ENCODE peak calls at places on chromosomes 2 and 18, in ten cellular contexts. One of them, this sample, is unnamed.

GRCh38 chr2:31729442-31730092 is 148.8 kb upstream of the SRD5A2 start:
- DNase-seq in AG10803: peak
- DNase-seq in K562: peak
- DNase-seq in GM13977: peak
- DNase-seq in H1: no peak
- DNase-seq in PC-3: peak
- DNase-seq in brain microvascular endothelial cell: peak
- DNase-seq in heart left ventricle: no peak
- DNase-seq in ovary: no peak
- DNase-seq in BE2C: no peak
- DNase-seq in this sample: no peak

GRCh38 chr18:9726175-9726574 is 18.1 kb downstream of the RAB31 start:
- DNase-seq in H1: no peak
- DNase-seq in ovary: no peak
- DNase-seq in PC-3: no peak
- DNase-seq in K562: no peak
- DNase-seq in GM13977: no peak
- DNase-seq in heart left ventricle: no peak
- DNase-seq in brain microvascular endothelial cell: no peak
- DNase-seq in AG10803: no peak
- DNase-seq in BE2C: no peak
- DNase-seq in this sample: no peak

GRCh38 chr18:76686737-76687231 is 135.6 kb upstream of the ZNF236 start:
- DNase-seq in PC-3: peak
- DNase-seq in BE2C: peak
- DNase-seq in H1: no peak
- DNase-seq in ovary: peak
- DNase-seq in AG10803: peak
- DNase-seq in heart left ventricle: peak
- DNase-seq in brain microvascular endothelial cell: peak
- DNase-seq in K562: no peak
- DNase-seq in GM13977: peak
- DNase-seq in this sample: peak

GRCh38 chr2:126723281-126723815 is 67.4 kb downstream of the GYPC start:
- DNase-seq in H1: no peak
- DNase-seq in heart left ventricle: no peak
- DNase-seq in GM13977: no peak
- DNase-seq in AG10803: no peak
- DNase-seq in K562: no peak
- DNase-seq in brain microvascular endothelial cell: no peak
- DNase-seq in PC-3: no peak
- DNase-seq in ovary: no peak
- DNase-seq in BE2C: no peak
- DNase-seq in this sample: no peak

GRCh38 chr2:101330253-101330921 is 21.9 kb upstream of the RNF149 start:
- DNase-seq in heart left ventricle: peak
- DNase-seq in brain microvascular endothelial cell: no peak
- DNase-seq in H1: no peak
- DNase-seq in BE2C: no peak
- DNase-seq in GM13977: no peak
- DNase-seq in AG10803: no peak
- DNase-seq in K562: no peak
- DNase-seq in PC-3: no peak
- DNase-seq in ovary: no peak
- DNase-seq in this sample: peak

GRCh38 chr2:8413589-8414135 is 268.2 kb upstream of the ID2 start:
- DNase-seq in brain microvascular endothelial cell: no peak
- DNase-seq in GM13977: no peak
- DNase-seq in AG10803: no peak
- DNase-seq in ovary: no peak
- DNase-seq in H1: no peak
- DNase-seq in PC-3: no peak
- DNase-seq in BE2C: no peak
- DNase-seq in K562: no peak
- DNase-seq in heart left ventricle: peak
- DNase-seq in this sample: no peak

GRCh38 chr2:120483355-120483754 is 137.4 kb downstream of the INHBB start:
- DNase-seq in ovary: no peak
- DNase-seq in BE2C: no peak
- DNase-seq in brain microvascular endothelial cell: no peak
- DNase-seq in PC-3: no peak
- DNase-seq in AG10803: no peak
- DNase-seq in H1: no peak
- DNase-seq in GM13977: no peak
- DNase-seq in heart left ventricle: no peak
- DNase-seq in K562: no peak
- DNase-seq in this sample: no peak

GRCh38 chr2:152408260-152408659 is 73.3 kb downstream of the FMNL2 start:
- DNase-seq in GM13977: no peak
- DNase-seq in heart left ventricle: no peak
- DNase-seq in AG10803: no peak
- DNase-seq in H1: no peak
- DNase-seq in ovary: no peak
- DNase-seq in PC-3: no peak
- DNase-seq in BE2C: no peak
- DNase-seq in brain microvascular endothelial cell: no peak
- DNase-seq in K562: no peak
- DNase-seq in this sample: no peak

GRCh38 chr2:148653437-148653836 is 8.9 kb downstream of the EPC2 start:
- DNase-seq in K562: no peak
- DNase-seq in AG10803: peak
- DNase-seq in heart left ventricle: no peak
- DNase-seq in PC-3: no peak
- DNase-seq in ovary: no peak
- DNase-seq in H1: no peak
- DNase-seq in brain microvascular endothelial cell: no peak
- DNase-seq in BE2C: no peak
- DNase-seq in GM13977: peak
- DNase-seq in this sample: no peak

GRCh38 chr2:118510807-118511206 is 336.6 kb downstream of the EN1 start:
- DNase-seq in heart left ventricle: no peak
- DNase-seq in H1: no peak
- DNase-seq in BE2C: no peak
- DNase-seq in brain microvascular endothelial cell: no peak
- DNase-seq in GM13977: no peak
- DNase-seq in AG10803: no peak
- DNase-seq in K562: no peak
- DNase-seq in PC-3: no peak
- DNase-seq in ovary: no peak
- DNase-seq in this sample: no peak

GRCh38 chr2:144834954-144835633 is 315.2 kb upstream of the ZEB2 start:
- DNase-seq in PC-3: peak
- DNase-seq in H1: no peak
- DNase-seq in K562: peak
- DNase-seq in heart left ventricle: peak
- DNase-seq in AG10803: peak
- DNase-seq in BE2C: peak
- DNase-seq in GM13977: no peak
- DNase-seq in ovary: peak
- DNase-seq in brain microvascular endothelial cell: peak
- DNase-seq in this sample: no peak

GRCh38 chr18:31424383-31424988 is 23.1 kb upstream of the DSG3 start:
- DNase-seq in PC-3: peak
- DNase-seq in BE2C: no peak
- DNase-seq in heart left ventricle: no peak
- DNase-seq in ovary: no peak
- DNase-seq in GM13977: peak
- DNase-seq in AG10803: no peak
- DNase-seq in K562: peak
- DNase-seq in brain microvascular endothelial cell: peak
- DNase-seq in H1: no peak
- DNase-seq in this sample: peak

GRCh38 chr2:75456111-75456510 is 104.6 kb downstream of the EVA1A start:
- DNase-seq in brain microvascular endothelial cell: no peak
- DNase-seq in GM13977: no peak
- DNase-seq in BE2C: no peak
- DNase-seq in AG10803: no peak
- DNase-seq in PC-3: no peak
- DNase-seq in heart left ventricle: no peak
- DNase-seq in H1: no peak
- DNase-seq in K562: no peak
- DNase-seq in ovary: no peak
- DNase-seq in this sample: no peak

GRCh38 chr2:240255811-240256703 is 115.6 kb upstream of the OTOS start:
- DNase-seq in brain microvascular endothelial cell: no peak
- DNase-seq in GM13977: no peak
- DNase-seq in PC-3: peak
- DNase-seq in K562: no peak
- DNase-seq in heart left ventricle: peak
- DNase-seq in H1: no peak
- DNase-seq in BE2C: no peak
- DNase-seq in AG10803: no peak
- DNase-seq in ovary: no peak
- DNase-seq in this sample: peak

GRCh38 chr2:169709335-169709734 is 15.1 kb downstream of the PHOSPHO2 start:
- DNase-seq in BE2C: no peak
- DNase-seq in GM13977: no peak
- DNase-seq in brain microvascular endothelial cell: no peak
- DNase-seq in PC-3: no peak
- DNase-seq in heart left ventricle: no peak
- DNase-seq in AG10803: peak
- DNase-seq in H1: no peak
- DNase-seq in ovary: no peak
- DNase-seq in K562: no peak
- DNase-seq in this sample: no peak

DNA sequence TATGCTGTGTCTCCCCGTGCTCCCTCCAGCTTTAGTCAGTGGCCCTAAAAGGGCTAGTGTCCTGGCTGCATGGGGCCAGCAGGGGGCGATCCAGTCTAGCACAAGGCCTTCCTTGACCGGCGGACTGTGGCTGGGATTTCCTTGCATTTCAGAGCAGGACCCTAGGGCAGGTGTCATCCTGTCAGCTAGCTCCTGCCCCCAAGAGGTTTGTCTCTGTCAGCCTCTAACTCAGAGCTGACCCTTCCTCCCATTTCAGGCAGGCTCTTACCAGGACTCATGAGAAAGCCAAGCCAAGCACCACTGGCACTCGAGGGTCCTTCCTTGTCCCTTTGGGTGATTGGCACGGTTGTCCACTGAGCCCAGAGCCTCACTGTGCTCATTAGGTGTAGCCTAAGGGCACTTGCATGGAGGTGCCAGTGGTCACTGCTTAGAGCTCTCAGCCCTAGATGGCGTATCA is 140.3 kb downstream of the RPIA start:
- DNase-seq in heart left ventricle: no peak
- DNase-seq in GM13977: peak
- DNase-seq in AG10803: peak
- DNase-seq in BE2C: peak
- DNase-seq in ovary: no peak
- DNase-seq in K562: peak
- DNase-seq in H1: peak
- DNase-seq in brain microvascular endothelial cell: peak
- DNase-seq in PC-3: peak
- DNase-seq in this sample: peak
- TF ChIP-seq CTCF in heart left ventricle: peak
- TF ChIP-seq CTCF in GM13977: peak
- TF ChIP-seq CTCF in AG10803: peak
- TF ChIP-seq CTCF in BE2C: peak
- TF ChIP-seq CTCF in ovary: no peak
- TF ChIP-seq CTCF in K562: peak
- TF ChIP-seq CTCF in H1: peak
- TF ChIP-seq CTCF in brain microvascular endothelial cell: peak
- TF ChIP-seq CTCF in PC-3: peak
- TF ChIP-seq CTCF in this sample: no peak

GRCh38 chr2:10188729-10189305 is 66.3 kb downstream of the RRM2 start:
- DNase-seq in H1: no peak
- DNase-seq in PC-3: no peak
- DNase-seq in BE2C: no peak
- DNase-seq in heart left ventricle: no peak
- DNase-seq in GM13977: no peak
- DNase-seq in AG10803: no peak
- DNase-seq in brain microvascular endothelial cell: no peak
- DNase-seq in K562: no peak
- DNase-seq in ovary: no peak
- DNase-seq in this sample: no peak

GRCh38 chr2:10186868-10187535 is 64.5 kb downstream of the RRM2 start:
- DNase-seq in brain microvascular endothelial cell: no peak
- DNase-seq in GM13977: no peak
- DNase-seq in K562: no peak
- DNase-seq in PC-3: no peak
- DNase-seq in AG10803: no peak
- DNase-seq in BE2C: peak
- DNase-seq in ovary: no peak
- DNase-seq in heart left ventricle: no peak
- DNase-seq in H1: no peak
- DNase-seq in this sample: no peak

GRCh38 chr2:10187661-10188060 is 65.1 kb downstream of the RRM2 start:
- DNase-seq in GM13977: no peak
- DNase-seq in BE2C: no peak
- DNase-seq in PC-3: no peak
- DNase-seq in heart left ventricle: no peak
- DNase-seq in K562: no peak
- DNase-seq in ovary: no peak
- DNase-seq in AG10803: no peak
- DNase-seq in brain microvascular endothelial cell: no peak
- DNase-seq in H1: no peak
- DNase-seq in this sample: no peak

GRCh38 chr2:10190255-10190654 is 67.7 kb downstream of the RRM2 start:
- DNase-seq in BE2C: no peak
- DNase-seq in PC-3: no peak
- DNase-seq in K562: no peak
- DNase-seq in AG10803: no peak
- DNase-seq in heart left ventricle: no peak
- DNase-seq in H1: no peak
- DNase-seq in GM13977: no peak
- DNase-seq in ovary: no peak
- DNase-seq in brain microvascular endothelial cell: no peak
- DNase-seq in this sample: no peak

GRCh38 chr2:10188211-10188610 is 65.7 kb downstream of the RRM2 start:
- DNase-seq in PC-3: peak
- DNase-seq in ovary: no peak
- DNase-seq in GM13977: no peak
- DNase-seq in AG10803: peak
- DNase-seq in brain microvascular endothelial cell: peak
- DNase-seq in BE2C: peak
- DNase-seq in heart left ventricle: no peak
- DNase-seq in K562: peak
- DNase-seq in H1: no peak
- DNase-seq in this sample: no peak
- TF ChIP-seq CTCF in PC-3: peak
- TF ChIP-seq CTCF in ovary: no peak
- TF ChIP-seq CTCF in GM13977: no peak
- TF ChIP-seq CTCF in AG10803: peak
- TF ChIP-seq CTCF in brain microvascular endothelial cell: peak
- TF ChIP-seq CTCF in BE2C: peak
- TF ChIP-seq CTCF in heart left ventricle: peak
- TF ChIP-seq CTCF in K562: peak
- TF ChIP-seq CTCF in H1: peak
- TF ChIP-seq CTCF in this sample: peak

GRCh38 chr2:156215656-156216055 is 116.9 kb downstream of the NR4A2 start:
- DNase-seq in PC-3: peak
- DNase-seq in K562: no peak
- DNase-seq in BE2C: no peak
- DNase-seq in AG10803: no peak
- DNase-seq in heart left ventricle: no peak
- DNase-seq in ovary: no peak
- DNase-seq in H1: no peak
- DNase-seq in brain microvascular endothelial cell: no peak
- DNase-seq in GM13977: no peak
- DNase-seq in this sample: no peak
- TF ChIP-seq CTCF in PC-3: peak
- TF ChIP-seq CTCF in K562: no peak
- TF ChIP-seq CTCF in BE2C: no peak
- TF ChIP-seq CTCF in AG10803: no peak
- TF ChIP-seq CTCF in heart left ventricle: no peak
- TF ChIP-seq CTCF in ovary: no peak
- TF ChIP-seq CTCF in H1: no peak
- TF ChIP-seq CTCF in brain microvascular endothelial cell: no peak
- TF ChIP-seq CTCF in GM13977: no peak
- TF ChIP-seq CTCF in this sample: no peak

GRCh38 chr2:63425079-63425416 is 163.2 kb downstream of the WDPCP start:
- DNase-seq in BE2C: no peak
- DNase-seq in ovary: no peak
- DNase-seq in GM13977: no peak
- DNase-seq in K562: no peak
- DNase-seq in H1: no peak
- DNase-seq in heart left ventricle: no peak
- DNase-seq in brain microvascular endothelial cell: no peak
- DNase-seq in AG10803: no peak
- DNase-seq in PC-3: no peak
- DNase-seq in this sample: no peak
- TF ChIP-seq CTCF in BE2C: no peak
- TF ChIP-seq CTCF in ovary: no peak
- TF ChIP-seq CTCF in GM13977: no peak
- TF ChIP-seq CTCF in K562: no peak
- TF ChIP-seq CTCF in H1: no peak
- TF ChIP-seq CTCF in heart left ventricle: no peak
- TF ChIP-seq CTCF in brain microvascular endothelial cell: no peak
- TF ChIP-seq CTCF in AG10803: no peak
- TF ChIP-seq CTCF in PC-3: no peak
- TF ChIP-seq CTCF in this sample: no peak